ENCODE peak calls at places on chromosomes 1 and 21, in five cellular contexts. One of them, this sample, is unnamed.

GRCh38 chr1:200938955-200939354 is 44.3 kb downstream of the INAVA start:
- DNase-seq in GM12878: no peak
- DNase-seq in sigmoid colon: no peak
- DNase-seq in tibial nerve: no peak
- DNase-seq in ovary: no peak
- DNase-seq in this sample: no peak

GRCh38 chr1:62687421-62687902 is 724 bp downstream of the DOCK7 start:
- DNase-seq in sigmoid colon: peak
- DNase-seq in tibial nerve: no peak
- DNase-seq in GM12878: no peak
- DNase-seq in ovary: peak
- DNase-seq in this sample: peak

GRCh38 chr1:29524285-29525065 is 288.2 kb downstream of the PTPRU start:
- DNase-seq in tibial nerve: no peak
- DNase-seq in ovary: no peak
- DNase-seq in sigmoid colon: peak
- DNase-seq in GM12878: no peak
- DNase-seq in this sample: peak

GRCh38 chr1:18110968-18111367 is 3.4 kb downstream of the IGSF21 start:
- DNase-seq in sigmoid colon: no peak
- DNase-seq in GM12878: no peak
- DNase-seq in ovary: no peak
- DNase-seq in tibial nerve: no peak
- DNase-seq in this sample: no peak

GRCh38 chr1:197955486-197956394 is 38.6 kb downstream of the LHX9 start:
- DNase-seq in ovary: no peak
- DNase-seq in sigmoid colon: no peak
- DNase-seq in GM12878: no peak
- DNase-seq in tibial nerve: no peak
- DNase-seq in this sample: no peak

GRCh38 chr21:45828580-45829565 is 152.7 kb upstream of the COL6A1 start:
- DNase-seq in ovary: no peak
- DNase-seq in GM12878: no peak
- DNase-seq in tibial nerve: no peak
- DNase-seq in sigmoid colon: no peak
- DNase-seq in this sample: no peak

GRCh38 chr21:29174607-29175013 is 44.2 kb downstream of the MAP3K7CL start:
- DNase-seq in sigmoid colon: no peak
- DNase-seq in GM12878: no peak
- DNase-seq in tibial nerve: no peak
- DNase-seq in ovary: no peak
- DNase-seq in this sample: no peak

GRCh38 chr1:61050541-61051454 is 31.6 kb upstream of the NFIA start:
- DNase-seq in GM12878: no peak
- DNase-seq in tibial nerve: no peak
- DNase-seq in ovary: peak
- DNase-seq in sigmoid colon: peak
- DNase-seq in this sample: peak

GRCh38 chr21:43827015-43827611 is 37.7 kb downstream of the RRP1 start:
- DNase-seq in GM12878: no peak
- DNase-seq in tibial nerve: no peak
- DNase-seq in ovary: no peak
- DNase-seq in sigmoid colon: peak
- DNase-seq in this sample: no peak

GRCh38 chr1:31977361-31978131 is 36.1 kb upstream of the KHDRBS1 start:
- DNase-seq in ovary: no peak
- DNase-seq in sigmoid colon: no peak
- DNase-seq in tibial nerve: no peak
- DNase-seq in GM12878: no peak
- DNase-seq in this sample: no peak

GRCh38 chr1:30452925-30453324 is 270.5 kb downstream of the MATN1 start:
- DNase-seq in GM12878: no peak
- DNase-seq in sigmoid colon: no peak
- DNase-seq in tibial nerve: no peak
- DNase-seq in ovary: peak
- DNase-seq in this sample: no peak

GRCh38 chr1:59317780-59318179 is 20.9 kb downstream of the FGGY start:
- DNase-seq in GM12878: no peak
- DNase-seq in ovary: no peak
- DNase-seq in tibial nerve: no peak
- DNase-seq in sigmoid colon: no peak
- DNase-seq in this sample: no peak

GRCh38 chr1:223273511-223273910 is 90.5 kb downstream of the SUSD4 start:
- DNase-seq in tibial nerve: no peak
- DNase-seq in GM12878: no peak
- DNase-seq in sigmoid colon: no peak
- DNase-seq in ovary: no peak
- DNase-seq in this sample: no peak

GRCh38 chr1:37239225-37239740 is 205.0 kb upstream of the GRIK3 start:
- DNase-seq in tibial nerve: no peak
- DNase-seq in sigmoid colon: no peak
- DNase-seq in ovary: no peak
- DNase-seq in GM12878: no peak
- DNase-seq in this sample: no peak

GRCh38 chr1:46517010-46517600 is 27.5 kb downstream of the DMBX1 start:
- DNase-seq in tibial nerve: no peak
- DNase-seq in sigmoid colon: no peak
- DNase-seq in ovary: no peak
- DNase-seq in GM12878: no peak
- DNase-seq in this sample: no peak

GRCh38 chr1:42142894-42143675 is 10.1 kb upstream of the GUCA2B start:
- DNase-seq in sigmoid colon: no peak
- DNase-seq in ovary: no peak
- DNase-seq in tibial nerve: no peak
- DNase-seq in GM12878: no peak
- DNase-seq in this sample: no peak

DNA sequence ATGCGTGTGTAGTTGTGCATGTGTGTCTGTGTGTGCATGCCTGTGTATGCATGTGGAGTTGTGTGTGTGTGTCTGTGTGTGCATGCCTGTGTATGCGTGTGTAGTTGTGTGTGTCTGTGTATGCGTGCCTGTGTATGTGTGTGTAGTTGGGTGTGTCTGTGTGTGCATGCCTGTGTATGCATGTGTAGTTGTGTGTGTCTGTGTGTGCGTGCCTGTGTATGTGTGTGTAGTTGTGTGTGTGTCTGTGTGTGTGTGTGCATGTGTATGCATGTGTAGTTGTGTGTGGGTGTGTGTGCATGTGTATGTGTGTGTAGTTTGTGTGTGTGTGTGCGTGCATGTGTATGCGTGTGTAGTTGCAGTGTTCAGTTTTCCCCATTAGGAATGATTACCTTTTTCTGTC is 162.0 kb downstream of the URB2 start:
- DNase-seq in ovary: no peak
- DNase-seq in GM12878: no peak
- DNase-seq in tibial nerve: no peak
- DNase-seq in sigmoid colon: no peak
- DNase-seq in this sample: no peak
- TF ChIP-seq EP300 in ovary: no peak
- TF ChIP-seq EP300 in GM12878: no peak
- TF ChIP-seq EP300 in tibial nerve: no peak
- TF ChIP-seq EP300 in sigmoid colon: no peak
- TF ChIP-seq EP300 in this sample: no peak

DNA sequence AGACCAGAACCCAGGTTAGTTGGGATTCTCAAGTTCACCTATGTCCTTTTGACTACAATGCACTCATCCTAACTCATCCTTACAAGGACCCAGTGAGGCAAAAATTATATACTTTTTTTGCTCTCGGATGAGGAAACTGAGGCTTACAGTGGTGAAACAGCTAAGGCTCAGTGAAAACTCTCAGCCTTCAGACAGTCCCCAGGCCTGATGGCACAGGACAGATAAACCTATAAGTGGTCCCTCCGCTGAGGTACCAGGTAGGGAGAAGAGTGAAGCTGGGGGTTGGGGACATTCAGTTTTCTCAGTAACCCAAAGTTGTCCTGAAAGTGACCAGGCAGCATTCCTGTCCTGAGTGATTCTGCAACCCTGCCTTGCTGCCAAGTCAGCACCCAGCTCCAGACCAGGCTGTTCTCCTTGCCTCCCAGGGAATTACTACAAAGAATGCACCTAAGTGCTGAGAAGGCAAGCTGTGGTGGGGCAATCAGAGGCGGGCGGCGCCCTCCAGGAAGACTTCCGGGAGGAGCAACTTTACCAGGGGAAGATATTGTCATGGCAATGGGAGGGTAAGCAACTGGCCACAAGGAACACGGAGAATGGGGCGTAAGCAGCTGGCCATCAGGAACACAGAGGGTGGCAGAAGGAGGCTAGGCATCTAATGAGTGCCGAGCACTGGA is 4.6 kb downstream of the TENT5B start:
- DNase-seq in sigmoid colon: no peak
- DNase-seq in tibial nerve: no peak
- DNase-seq in GM12878: no peak
- DNase-seq in ovary: no peak
- DNase-seq in this sample: no peak
- TF ChIP-seq EP300 in sigmoid colon: no peak
- TF ChIP-seq EP300 in tibial nerve: no peak
- TF ChIP-seq EP300 in GM12878: no peak
- TF ChIP-seq EP300 in ovary: no peak
- TF ChIP-seq EP300 in this sample: no peak

GRCh38 chr1:117606608-117607261 is 887 bp downstream of the TENT5C start:
- DNase-seq in GM12878: no peak
- DNase-seq in tibial nerve: no peak
- DNase-seq in sigmoid colon: peak
- DNase-seq in ovary: no peak
- DNase-seq in this sample: no peak

GRCh38 chr1:117605164-117605810 is 561 bp upstream of the TENT5C start:
- DNase-seq in tibial nerve: no peak
- DNase-seq in ovary: no peak
- DNase-seq in GM12878: no peak
- DNase-seq in sigmoid colon: peak
- DNase-seq in this sample: peak

GRCh38 chr1:117607471-117607870 is 1.6 kb downstream of the TENT5C start:
- DNase-seq in tibial nerve: no peak
- DNase-seq in sigmoid colon: no peak
- DNase-seq in GM12878: no peak
- DNase-seq in ovary: no peak
- DNase-seq in this sample: no peak

GRCh38 chr1:117608213-117608612 is 2.4 kb downstream of the TENT5C start:
- DNase-seq in tibial nerve: no peak
- DNase-seq in GM12878: no peak
- DNase-seq in ovary: no peak
- DNase-seq in sigmoid colon: no peak
- DNase-seq in this sample: no peak

DNA sequence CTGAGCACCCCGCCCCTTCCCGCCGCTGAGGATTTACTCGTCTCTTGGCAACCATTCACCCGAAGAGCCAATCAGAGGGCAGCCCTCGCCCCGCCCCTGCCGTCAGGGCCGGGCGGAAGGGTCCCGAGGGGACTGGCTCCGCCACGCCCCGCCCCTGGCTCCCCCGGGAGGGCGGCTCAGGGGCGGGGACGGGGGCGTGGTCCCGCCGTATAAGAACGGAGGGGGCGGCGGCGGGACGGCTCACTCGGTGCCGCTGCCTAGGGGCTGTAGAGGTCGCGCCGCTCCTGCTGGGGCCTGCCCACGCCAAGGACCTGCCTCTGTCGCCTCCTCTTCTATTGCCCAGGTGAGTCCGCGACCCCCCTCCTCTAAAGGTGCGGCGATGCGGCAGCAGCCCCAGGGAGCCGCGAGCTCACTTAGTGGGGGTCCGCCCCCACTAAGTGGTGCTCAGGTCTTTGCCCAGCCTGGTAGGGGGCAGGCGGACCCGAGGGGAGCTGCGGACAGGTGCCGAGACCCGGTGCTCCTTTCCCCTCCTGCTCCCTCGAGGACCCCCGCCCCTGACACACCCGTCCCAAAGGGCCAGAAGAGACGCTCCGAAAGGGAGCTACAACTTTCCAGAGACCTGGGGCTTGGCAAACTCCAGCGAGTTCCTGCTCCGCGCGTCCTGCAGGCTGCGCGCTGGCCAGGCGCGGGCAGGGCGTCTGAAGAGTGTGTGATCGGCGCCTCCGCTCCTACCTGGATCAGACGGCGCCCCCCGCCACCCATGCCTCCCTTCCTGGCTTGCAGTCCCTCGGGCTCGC is at the start of gene TENT5C:
- DNase-seq in sigmoid colon: peak
- DNase-seq in tibial nerve: peak
- DNase-seq in ovary: peak
- DNase-seq in GM12878: peak
- DNase-seq in this sample: peak
- TF ChIP-seq EP300 in sigmoid colon: no peak
- TF ChIP-seq EP300 in tibial nerve: peak
- TF ChIP-seq EP300 in ovary: peak
- TF ChIP-seq EP300 in GM12878: no peak
- TF ChIP-seq EP300 in this sample: no peak

GRCh38 chr1:33244143-33244808 is 12.0 kb upstream of the ZNF362 start:
- DNase-seq in tibial nerve: no peak
- DNase-seq in ovary: no peak
- DNase-seq in GM12878: no peak
- DNase-seq in sigmoid colon: no peak
- DNase-seq in this sample: no peak
- TF ChIP-seq EP300 in tibial nerve: no peak
- TF ChIP-seq EP300 in ovary: no peak
- TF ChIP-seq EP300 in GM12878: no peak
- TF ChIP-seq EP300 in sigmoid colon: no peak
- TF ChIP-seq EP300 in this sample: no peak

DNA sequence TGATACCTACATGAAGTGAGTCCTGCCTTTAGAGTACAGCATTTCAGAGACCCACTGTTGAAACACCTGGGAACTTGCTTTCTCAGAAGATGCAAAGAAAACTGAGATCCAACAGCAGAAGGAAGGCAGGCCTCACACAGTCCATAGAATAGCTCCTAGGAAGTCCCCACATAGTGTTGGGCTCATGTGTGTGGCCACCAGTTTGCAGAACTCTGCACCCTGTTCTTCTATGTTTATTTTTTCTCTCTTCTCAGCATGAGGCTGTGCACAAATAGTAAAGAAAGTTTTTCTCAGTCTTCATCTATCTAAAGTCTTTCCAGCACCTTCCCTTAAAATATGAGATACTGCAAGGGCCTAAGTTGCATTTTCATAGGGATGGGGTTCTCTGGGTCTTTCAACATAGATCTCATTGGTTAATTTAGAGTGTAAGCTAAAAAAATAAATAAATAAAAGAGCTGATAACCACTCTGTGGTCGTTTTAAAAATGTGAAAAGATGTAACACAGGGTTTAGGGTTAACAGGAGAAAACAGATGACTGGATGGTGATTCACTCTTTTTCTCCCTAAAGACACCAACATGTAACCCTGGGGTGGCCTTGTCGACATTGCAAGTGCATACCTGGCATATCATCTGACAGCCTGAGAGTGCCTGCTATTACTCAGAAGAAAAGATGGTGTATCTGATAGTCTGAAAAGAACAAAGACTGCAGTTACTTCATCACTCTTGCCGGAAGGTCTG is 94.6 kb downstream of the ZC3H11B start:
- DNase-seq in GM12878: no peak
- DNase-seq in tibial nerve: no peak
- DNase-seq in ovary: no peak
- DNase-seq in sigmoid colon: no peak
- DNase-seq in this sample: no peak
- TF ChIP-seq EP300 in GM12878: no peak
- TF ChIP-seq EP300 in tibial nerve: no peak
- TF ChIP-seq EP300 in ovary: no peak
- TF ChIP-seq EP300 in sigmoid colon: no peak
- TF ChIP-seq EP300 in this sample: no peak